ENCODE peak calls at places on chromosomes 4 and X, in seven cellular contexts. One of them, this sample, is unnamed.

GRCh38 chr4:127881565-127881869 is 824 bp downstream of the PLK4 start:
- DNase-seq in ELR: no peak
- DNase-seq in T-helper 2 cell: no peak
- DNase-seq in EH: no peak
- DNase-seq in GM23338: no peak
- DNase-seq in GM13976: peak
- DNase-seq in NCI-H1105: no peak
- DNase-seq in this sample: no peak

GRCh38 chr4:185634066-185634652 is 98.9 kb upstream of the PDLIM3 start:
- DNase-seq in ELR: peak
- DNase-seq in T-helper 2 cell: no peak
- DNase-seq in EH: no peak
- DNase-seq in GM23338: peak
- DNase-seq in GM13976: no peak
- DNase-seq in NCI-H1105: no peak
- DNase-seq in this sample: no peak

GRCh38 chr4:132063829-132064228 is 1085.3 kb upstream of the PCDH10 start:
- DNase-seq in ELR: no peak
- DNase-seq in T-helper 2 cell: no peak
- DNase-seq in EH: peak
- DNase-seq in GM23338: no peak
- DNase-seq in GM13976: no peak
- DNase-seq in NCI-H1105: peak
- DNase-seq in this sample: no peak

GRCh38 chr4:68324509-68325262 is 25.2 kb downstream of the YTHDC1 start:
- DNase-seq in ELR: no peak
- DNase-seq in T-helper 2 cell: no peak
- DNase-seq in EH: no peak
- DNase-seq in GM23338: no peak
- DNase-seq in GM13976: no peak
- DNase-seq in NCI-H1105: no peak
- DNase-seq in this sample: no peak

GRCh38 chr4:181261279-181261678 is 981.9 kb upstream of the TENM3 start:
- DNase-seq in ELR: peak
- DNase-seq in T-helper 2 cell: no peak
- DNase-seq in EH: peak
- DNase-seq in GM23338: peak
- DNase-seq in GM13976: no peak
- DNase-seq in NCI-H1105: no peak
- DNase-seq in this sample: no peak

GRCh38 chrX:39883664-39884063 is 214.1 kb downstream of the BCOR start:
- DNase-seq in ELR: no peak
- DNase-seq in T-helper 2 cell: peak
- DNase-seq in EH: no peak
- DNase-seq in GM23338: no peak
- DNase-seq in GM13976: no peak
- DNase-seq in NCI-H1105: no peak
- DNase-seq in this sample: peak

GRCh38 chrX:133185119-133185518 is 33.0 kb downstream of the TFDP3 start:
- DNase-seq in ELR: no peak
- DNase-seq in T-helper 2 cell: no peak
- DNase-seq in EH: no peak
- DNase-seq in GM23338: peak
- DNase-seq in GM13976: no peak
- DNase-seq in NCI-H1105: no peak
- DNase-seq in this sample: no peak

GRCh38 chrX:54747713-54748393 is 50.2 kb downstream of the ITIH6 start:
- DNase-seq in ELR: no peak
- DNase-seq in T-helper 2 cell: no peak
- DNase-seq in EH: no peak
- DNase-seq in GM23338: no peak
- DNase-seq in GM13976: no peak
- DNase-seq in NCI-H1105: no peak
- DNase-seq in this sample: no peak

GRCh38 chr4:3283916-3284315 is 8.9 kb upstream of the RGS12 start:
- DNase-seq in ELR: no peak
- DNase-seq in T-helper 2 cell: no peak
- DNase-seq in EH: no peak
- DNase-seq in GM23338: no peak
- DNase-seq in GM13976: no peak
- DNase-seq in NCI-H1105: no peak
- DNase-seq in this sample: no peak

GRCh38 chrX:31838617-31839016 is 766.8 kb upstream of the FTHL17 start:
- DNase-seq in ELR: no peak
- DNase-seq in T-helper 2 cell: no peak
- DNase-seq in EH: no peak
- DNase-seq in GM23338: no peak
- DNase-seq in GM13976: no peak
- DNase-seq in NCI-H1105: no peak
- DNase-seq in this sample: no peak

GRCh38 chrX:133910539-133910938 is 74.9 kb downstream of the GPC3 start:
- DNase-seq in ELR: no peak
- DNase-seq in T-helper 2 cell: no peak
- DNase-seq in EH: no peak
- DNase-seq in GM23338: no peak
- DNase-seq in GM13976: no peak
- DNase-seq in NCI-H1105: no peak
- DNase-seq in this sample: no peak

GRCh38 chr4:154086247-154086646 is 297.4 kb upstream of the SFRP2 start:
- DNase-seq in ELR: no peak
- DNase-seq in T-helper 2 cell: no peak
- DNase-seq in EH: no peak
- DNase-seq in GM23338: peak
- DNase-seq in GM13976: no peak
- DNase-seq in NCI-H1105: no peak
- DNase-seq in this sample: no peak

GRCh38 chr4:141851246-141851891 is 215.0 kb downstream of the IL15 start:
- DNase-seq in ELR: no peak
- DNase-seq in T-helper 2 cell: no peak
- DNase-seq in EH: peak
- DNase-seq in GM23338: no peak
- DNase-seq in GM13976: no peak
- DNase-seq in NCI-H1105: no peak
- DNase-seq in this sample: no peak

GRCh38 chr4:110348711-110349383 is 127.1 kb upstream of the ENPEP start:
- DNase-seq in ELR: no peak
- DNase-seq in T-helper 2 cell: no peak
- DNase-seq in EH: no peak
- DNase-seq in GM23338: no peak
- DNase-seq in GM13976: no peak
- DNase-seq in NCI-H1105: no peak
- DNase-seq in this sample: no peak

GRCh38 chr4:183995489-183996049 is 90.5 kb downstream of the STOX2 start:
- DNase-seq in ELR: no peak
- DNase-seq in T-helper 2 cell: no peak
- DNase-seq in EH: no peak
- DNase-seq in GM23338: peak
- DNase-seq in GM13976: no peak
- DNase-seq in NCI-H1105: no peak
- DNase-seq in this sample: no peak